ENCODE peak calls at places on chromosomes 6 and 20, in six cellular contexts. One of them, this sample, is unnamed.

GRCh38 chr6:170269873-170270541 is 20.9 kb downstream of the DLL1 start:
- DNase-seq in HepG2: no peak
- DNase-seq in K562: no peak
- DNase-seq in HCT116: no peak
- DNase-seq in GM12878: no peak
- DNase-seq in H1: no peak
- DNase-seq in this sample: no peak

GRCh38 chr20:37877832-37878772 is 24.8 kb upstream of the VSTM2L start:
- DNase-seq in HepG2: peak; percentile 75
- DNase-seq in K562: no peak
- DNase-seq in HCT116: no peak
- DNase-seq in GM12878: no peak
- DNase-seq in H1: no peak
- DNase-seq in this sample: no peak

GRCh38 chr6:47180633-47181032 is 129.1 kb downstream of the TNFRSF21 start:
- DNase-seq in HepG2: peak; percentile 61
- DNase-seq in K562: no peak
- DNase-seq in HCT116: peak; percentile 47
- DNase-seq in GM12878: no peak
- DNase-seq in H1: peak; percentile 10
- DNase-seq in this sample: peak; percentile 40

GRCh38 chr20:58597021-58597940 is 53.8 kb upstream of the STX16 start:
- DNase-seq in HepG2: no peak
- DNase-seq in K562: no peak
- DNase-seq in HCT116: no peak
- DNase-seq in GM12878: no peak
- DNase-seq in H1: no peak
- DNase-seq in this sample: no peak

GRCh38 chr6:125044066-125044465 is 81.8 kb downstream of the RNF217 start:
- DNase-seq in HepG2: no peak
- DNase-seq in K562: no peak
- DNase-seq in HCT116: no peak
- DNase-seq in GM12878: no peak
- DNase-seq in H1: no peak
- DNase-seq in this sample: no peak

GRCh38 chr6:113694278-113695077 is 162.7 kb upstream of the MARCKS start:
- DNase-seq in HepG2: peak; percentile 37
- DNase-seq in K562: no peak
- DNase-seq in HCT116: no peak
- DNase-seq in GM12878: no peak
- DNase-seq in H1: no peak
- DNase-seq in this sample: no peak

GRCh38 chr6:91659881-91660280 is 1073.0 kb upstream of the MAP3K7 start:
- DNase-seq in HepG2: no peak
- DNase-seq in K562: no peak
- DNase-seq in HCT116: no peak
- DNase-seq in GM12878: no peak
- DNase-seq in H1: no peak
- DNase-seq in this sample: no peak

GRCh38 chr20:39986231-39986904 is 702.7 kb downstream of the MAFB start:
- DNase-seq in HepG2: no peak
- DNase-seq in K562: no peak
- DNase-seq in HCT116: no peak
- DNase-seq in GM12878: no peak
- DNase-seq in H1: peak; percentile 7
- DNase-seq in this sample: peak; percentile 32

GRCh38 chr6:115750292-115750691 is 310.4 kb downstream of the FRK start:
- DNase-seq in HepG2: no peak
- DNase-seq in K562: no peak
- DNase-seq in HCT116: no peak
- DNase-seq in GM12878: no peak
- DNase-seq in H1: no peak
- DNase-seq in this sample: no peak

GRCh38 chr6:168367285-168367720 is 47.7 kb upstream of the DACT2 start:
- DNase-seq in HepG2: no peak
- DNase-seq in K562: no peak
- DNase-seq in HCT116: no peak
- DNase-seq in GM12878: no peak
- DNase-seq in H1: no peak
- DNase-seq in this sample: no peak

GRCh38 chr6:52454556-52454955 is 34.4 kb downstream of the EFHC1 start:
- DNase-seq in HepG2: peak; percentile 6
- DNase-seq in K562: no peak
- DNase-seq in HCT116: peak; percentile 16
- DNase-seq in GM12878: no peak
- DNase-seq in H1: no peak
- DNase-seq in this sample: no peak

GRCh38 chr20:33992145-33992922 is 1.4 kb upstream of the RALY start:
- DNase-seq in HepG2: no peak
- DNase-seq in K562: no peak
- DNase-seq in HCT116: no peak
- DNase-seq in GM12878: no peak
- DNase-seq in H1: no peak
- DNase-seq in this sample: no peak

GRCh38 chr6:151154418-151154817 is 85.3 kb upstream of the AKAP12 start:
- DNase-seq in HepG2: peak; percentile 29
- DNase-seq in K562: peak; percentile 52
- DNase-seq in HCT116: no peak
- DNase-seq in GM12878: no peak
- DNase-seq in H1: no peak
- DNase-seq in this sample: no peak

GRCh38 chr6:109187399-109188114 is 92.2 kb downstream of the CEP57L1 start:
- DNase-seq in HepG2: peak; percentile 25
- DNase-seq in K562: peak; percentile 56
- DNase-seq in HCT116: peak; percentile 56
- DNase-seq in GM12878: no peak
- DNase-seq in H1: peak; percentile 9
- DNase-seq in this sample: peak; percentile 39

GRCh38 chr6:57158658-57159057 is 13.5 kb upstream of the BAG2 start:
- DNase-seq in HepG2: no peak
- DNase-seq in K562: no peak
- DNase-seq in HCT116: no peak
- DNase-seq in GM12878: no peak
- DNase-seq in H1: no peak
- DNase-seq in this sample: no peak

GRCh38 chr20:675453-676314 is at the start of gene SCRT2:
- DNase-seq in HepG2: peak; percentile 54
- DNase-seq in K562: peak; percentile 80
- DNase-seq in HCT116: no peak
- DNase-seq in GM12878: no peak
- DNase-seq in H1: no peak
- DNase-seq in this sample: no peak

GRCh38 chr6:112233864-112234263 is 20.5 kb downstream of the LAMA4 start:
- DNase-seq in HepG2: no peak
- DNase-seq in K562: no peak
- DNase-seq in HCT116: no peak
- DNase-seq in GM12878: no peak
- DNase-seq in H1: no peak
- DNase-seq in this sample: no peak

GRCh38 chr6:134768936-134769335 is 181.0 kb downstream of the ALDH8A1 start:
- DNase-seq in HepG2: no peak
- DNase-seq in K562: no peak
- DNase-seq in HCT116: no peak
- DNase-seq in GM12878: no peak
- DNase-seq in H1: no peak
- DNase-seq in this sample: no peak

GRCh38 chr20:50636601-50637539 is 54.5 kb downstream of the RIPOR3 start:
- DNase-seq in HepG2: peak; percentile 40
- DNase-seq in K562: no peak
- DNase-seq in HCT116: no peak
- DNase-seq in GM12878: no peak
- DNase-seq in H1: no peak
- DNase-seq in this sample: no peak

GRCh38 chr6:163793584-163793983 is 379.1 kb downstream of the QKI start:
- DNase-seq in HepG2: peak; percentile 10
- DNase-seq in K562: no peak
- DNase-seq in HCT116: peak; percentile 0
- DNase-seq in GM12878: no peak
- DNase-seq in H1: no peak
- DNase-seq in this sample: no peak

GRCh38 chr6:139290787-139291294 is 957 bp downstream of the TXLNB start:
- DNase-seq in HepG2: no peak
- DNase-seq in K562: no peak
- DNase-seq in HCT116: no peak
- DNase-seq in GM12878: peak; percentile 88
- DNase-seq in H1: no peak
- DNase-seq in this sample: no peak

GRCh38 chr6:15020114-15020770 is 225.6 kb upstream of the JARID2 start:
- DNase-seq in HepG2: no peak
- DNase-seq in K562: no peak
- DNase-seq in HCT116: no peak
- DNase-seq in GM12878: no peak
- DNase-seq in H1: no peak
- DNase-seq in this sample: no peak

GRCh38 chr6:2468601-2468955 is 223.2 kb upstream of the GMDS start:
- DNase-seq in HepG2: no peak
- DNase-seq in K562: no peak
- DNase-seq in HCT116: no peak
- DNase-seq in GM12878: no peak
- DNase-seq in H1: no peak
- DNase-seq in this sample: no peak

GRCh38 chr20:52993091-52993490 is 20.9 kb downstream of the TSHZ2 start:
- DNase-seq in HepG2: no peak
- DNase-seq in K562: no peak
- DNase-seq in HCT116: no peak
- DNase-seq in GM12878: no peak
- DNase-seq in H1: no peak
- DNase-seq in this sample: no peak

GRCh38 chr6:24191346-24191745 is 65.3 kb downstream of the NRSN1 start:
- DNase-seq in HepG2: no peak
- DNase-seq in K562: no peak
- DNase-seq in HCT116: no peak
- DNase-seq in GM12878: no peak
- DNase-seq in H1: no peak
- DNase-seq in this sample: no peak

GRCh38 chr20:25041813-25042530 is 16.0 kb downstream of the ACSS1 start:
- DNase-seq in HepG2: no peak
- DNase-seq in K562: no peak
- DNase-seq in HCT116: no peak
- DNase-seq in GM12878: no peak
- DNase-seq in H1: no peak
- DNase-seq in this sample: no peak
- H3K4me1 ChIP-seq in HepG2: peaks cover 45% of the 10 kb centered on the region
- H3K4me1 ChIP-seq in K562: no peaks in the 10 kb centered on the region
- H3K4me1 ChIP-seq in HCT116: no peaks in the 10 kb centered on the region
- H3K4me1 ChIP-seq in GM12878: peaks cover 34% of the 10 kb centered on the region
- H3K4me1 ChIP-seq in H1: no peaks in the 10 kb centered on the region
- H3K4me1 ChIP-seq in this sample: no peaks in the 10 kb centered on the region

GRCh38 chr20:41179961-41180360 is 42.6 kb downstream of the PLCG1 start:
- DNase-seq in HepG2: no peak
- DNase-seq in K562: no peak
- DNase-seq in HCT116: no peak
- DNase-seq in GM12878: no peak
- DNase-seq in H1: no peak
- DNase-seq in this sample: no peak

GRCh38 chr20:41176711-41177552 is 39.6 kb downstream of the PLCG1 start:
- DNase-seq in HepG2: no peak
- DNase-seq in K562: no peak
- DNase-seq in HCT116: no peak
- DNase-seq in GM12878: no peak
- DNase-seq in H1: no peak
- DNase-seq in this sample: no peak

GRCh38 chr20:41177636-41178035 is 40.3 kb downstream of the PLCG1 start:
- DNase-seq in HepG2: no peak
- DNase-seq in K562: no peak
- DNase-seq in HCT116: peak; percentile 8
- DNase-seq in GM12878: no peak
- DNase-seq in H1: peak; percentile 13
- DNase-seq in this sample: no peak

GRCh38 chr20:41178904-41179432 is 41.6 kb downstream of the PLCG1 start:
- DNase-seq in HepG2: no peak
- DNase-seq in K562: no peak
- DNase-seq in HCT116: no peak
- DNase-seq in GM12878: no peak
- DNase-seq in H1: no peak
- DNase-seq in this sample: no peak

GRCh38 chr20:41178495-41178894 is 41.2 kb downstream of the PLCG1 start:
- DNase-seq in HepG2: no peak
- DNase-seq in K562: no peak
- DNase-seq in HCT116: no peak
- DNase-seq in GM12878: no peak
- DNase-seq in H1: no peak
- DNase-seq in this sample: no peak
- TF ChIP-seq ZNF274 in HepG2: no peak
- TF ChIP-seq ZNF274 in K562: no peak
- TF ChIP-seq ZNF274 in HCT116: no peak
- TF ChIP-seq ZNF274 in GM12878: no peak
- TF ChIP-seq ZNF274 in H1: no peak
- TF ChIP-seq ZNF274 in this sample: no peak

DNA sequence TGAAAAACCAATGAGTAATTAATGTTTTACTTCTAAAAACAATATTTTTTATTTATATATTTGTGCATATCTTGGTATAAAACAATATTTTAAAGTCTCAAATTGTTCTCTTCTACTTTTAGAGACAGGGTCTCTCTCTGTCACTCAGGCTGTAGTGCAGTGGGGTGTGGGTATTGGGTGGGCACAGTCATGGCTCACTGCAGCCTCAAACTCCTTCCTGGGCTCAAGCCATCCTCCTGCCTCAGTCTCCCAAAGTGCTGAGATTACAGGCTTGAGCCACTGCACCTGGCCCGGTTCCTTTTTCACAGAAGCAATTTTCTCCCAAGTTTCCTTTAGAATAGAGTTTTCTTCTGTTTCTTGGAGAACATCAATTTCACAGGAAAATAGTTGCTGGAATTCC is 102.8 kb downstream of the TMEM242 start:
- DNase-seq in HepG2: no peak
- DNase-seq in K562: no peak
- DNase-seq in HCT116: no peak
- DNase-seq in GM12878: no peak
- DNase-seq in H1: no peak
- DNase-seq in this sample: no peak
- H3K4me1 ChIP-seq in HepG2: peaks cover 23% of the 10 kb centered on the region
- H3K4me1 ChIP-seq in K562: peaks cover 57% of the 10 kb centered on the region
- H3K4me1 ChIP-seq in HCT116: peaks cover 15% of the 10 kb centered on the region
- H3K4me1 ChIP-seq in GM12878: peaks cover 10% of the 10 kb centered on the region
- H3K4me1 ChIP-seq in H1: peaks cover 8% of the 10 kb centered on the region
- H3K4me1 ChIP-seq in this sample: peaks cover 2% of the 10 kb centered on the region

GRCh38 chr20:45547206-45547770 is at the start of gene EPPIN:
- DNase-seq in HepG2: no peak
- DNase-seq in K562: no peak
- DNase-seq in HCT116: no peak
- DNase-seq in GM12878: no peak
- DNase-seq in H1: no peak
- DNase-seq in this sample: no peak

GRCh38 chr20:45545351-45545750 is 1.9 kb downstream of the EPPIN start:
- DNase-seq in HepG2: no peak
- DNase-seq in K562: no peak
- DNase-seq in HCT116: no peak
- DNase-seq in GM12878: no peak
- DNase-seq in H1: no peak
- DNase-seq in this sample: no peak

GRCh38 chr20:45548410-45548809 is 1.2 kb upstream of the EPPIN start:
- DNase-seq in HepG2: no peak
- DNase-seq in K562: no peak
- DNase-seq in HCT116: no peak
- DNase-seq in GM12878: no peak
- DNase-seq in H1: no peak
- DNase-seq in this sample: no peak

GRCh38 chr20:45550765-45551164 is 3.6 kb upstream of the EPPIN start:
- DNase-seq in HepG2: no peak
- DNase-seq in K562: no peak
- DNase-seq in HCT116: no peak
- DNase-seq in GM12878: no peak
- DNase-seq in H1: no peak
- DNase-seq in this sample: no peak

GRCh38 chr20:45545754-45546453 is 1.3 kb downstream of the EPPIN start:
- DNase-seq in HepG2: peak; percentile 48
- DNase-seq in K562: peak; percentile 29
- DNase-seq in HCT116: peak; percentile 21
- DNase-seq in GM12878: no peak
- DNase-seq in H1: no peak
- DNase-seq in this sample: peak; percentile 42
- TF ChIP-seq ZNF274 in HepG2: no peak
- TF ChIP-seq ZNF274 in K562: no peak
- TF ChIP-seq ZNF274 in HCT116: no peak
- TF ChIP-seq ZNF274 in GM12878: no peak
- TF ChIP-seq ZNF274 in H1: no peak
- TF ChIP-seq ZNF274 in this sample: no peak

This sample was measured in NT2/D1.